ENCODE peak calls at places on chromosomes 3 and 15, in five cellular contexts. B, C, W, O and T are unnamed samples.

GRCh38 chr15:80504931-80505330 is 100.7 kb downstream of the ARNT2 start:
- DNase-seq in C (no peak), W (no peak), O (no peak), B (no peak), T (no peak)

GRCh38 chr3:42685363-42685881 is at the start of gene KLHL40:
- DNase-seq in B (no peak), C (no peak), O (no peak), W (no peak), T (no peak)

GRCh38 chr15:95160316-95160715 is 929.0 kb downstream of the MCTP2 start:
- DNase-seq in C (no peak), B (no peak), O (no peak), W (no peak), T (no peak)

GRCh38 chr15:43465105-43465504 is 27.9 kb downstream of the TP53BP1 start:
- DNase-seq in W (no peak), O (peak; percentile 85), B (no peak), C (no peak), T (peak; percentile 60)

GRCh38 chr3:112765531-112765930 is 81.1 kb downstream of the CD200R1L start:
- DNase-seq in C (no peak), O (no peak), W (no peak), B (no peak), T (no peak)

GRCh38 chr3:36763850-36764703 is at the start of gene DCLK3:
- DNase-seq in O (no peak), W (no peak), C (no peak), B (peak; percentile 32), T (peak; percentile 25)

GRCh38 chr3:16174389-16174788 is at the start of gene GALNT15:
- DNase-seq in C (no peak), O (peak; percentile 97), W (no peak), B (no peak), T (peak; percentile 97)

GRCh38 chr3:79018671-79019136 is 749.1 kb downstream of the ROBO1 start:
- DNase-seq in C (no peak), B (no peak), W (no peak), O (peak; percentile 75), T (peak; percentile 85)

GRCh38 chr15:84981711-84982300 is at the start of gene PDE8A:
- DNase-seq in C (no peak), W (no peak), B (peak; percentile 53), O (peak; percentile 60), T (peak; percentile 79)

GRCh38 chr3:161349529-161350278 is 21.6 kb downstream of the SPTSSB start:
- DNase-seq in W (no peak), O (peak; percentile 97), C (no peak), B (peak; percentile 47), T (peak; percentile 91)

GRCh38 chr3:173743111-173743510 is 345.6 kb downstream of the NLGN1 start:
- DNase-seq in C (no peak), O (peak; percentile 44), B (no peak), W (no peak), T (peak; percentile 23)

GRCh38 chr3:111737712-111738097 is 121.4 kb upstream of the PHLDB2 start:
- DNase-seq in C (no peak), W (no peak), B (no peak), O (peak; percentile 100), T (peak; percentile 96)

GRCh38 chr3:42714151-42714852 is 11.7 kb upstream of the HHATL start:
- DNase-seq in O (no peak), W (no peak), B (no peak), C (no peak), T (no peak)

GRCh38 chr3:194711913-194712312 is 26.2 kb downstream of the FAM43A start:
- DNase-seq in O (peak; percentile 93), B (no peak), W (no peak), C (no peak), T (peak; percentile 97)

GRCh38 chr15:77002436-77002835 is 7.5 kb downstream of the PSTPIP1 start:
- DNase-seq in B (no peak), W (no peak), O (peak; percentile 24), C (no peak), T (peak; percentile 34)

GRCh38 chr3:98602078-98602678 is 8.8 kb upstream of the CPOX start:
- DNase-seq in C (no peak), B (peak; percentile 50), O (peak; percentile 66), W (peak; percentile 33), T (peak; percentile 78)

GRCh38 chr3:180646187-180646790 is 33.0 kb downstream of the CCDC39 start:
- DNase-seq in O (no peak), B (no peak), W (no peak), C (no peak), T (no peak)

GRCh38 chr3:25455316-25456232 is 27.5 kb downstream of the RARB start:
- DNase-seq in B (no peak), W (no peak), C (no peak), O (peak; percentile 72), T (peak; percentile 70)

GRCh38 chr3:102024270-102024904 is 175.1 kb downstream of the NFKBIZ start:
- DNase-seq in O (no peak), C (no peak), B (peak; percentile 68), W (no peak), T (no peak)

GRCh38 chr15:67024322-67024997 is 40.9 kb upstream of the SMAD3 start:
- DNase-seq in O (peak; percentile 95), W (no peak), C (peak; percentile 95), B (peak; percentile 64), T (peak; percentile 96)

GRCh38 chr3:190522621-190523222 is 8.8 kb downstream of the IL1RAP start:
- DNase-seq in O (peak; percentile 35), C (no peak), W (no peak), B (no peak), T (no peak)

GRCh38 chr3:64456674-64457073 is 231.1 kb downstream of the ADAMTS9 start:
- DNase-seq in C (no peak), O (no peak), B (no peak), W (no peak), T (no peak)

GRCh38 chr3:71785594-71786472 is 885 bp upstream of the PROK2 start:
- DNase-seq in B (no peak), W (no peak), C (no peak), O (no peak), T (peak; percentile 8)

GRCh38 chr3:57018246-57018645 is 42.2 kb upstream of the SPATA12 start:
- DNase-seq in O (no peak), W (no peak), C (no peak), B (no peak), T (no peak)

GRCh38 chr15:36926422-36926815 is 173.9 kb downstream of the MEIS2 start:
- DNase-seq in C (no peak), W (no peak), B (no peak), O (no peak), T (no peak)

GRCh38 chr3:9808345-9809037 is 1.6 kb upstream of the TTLL3 start:
- DNase-seq in B (peak; percentile 64), C (no peak), W (no peak), O (peak; percentile 17), T (peak; percentile 39)

GRCh38 chr15:62126364-62126763 is 38.7 kb downstream of the C2CD4B start:
- DNase-seq in O (no peak), C (no peak), B (no peak), W (no peak), T (no peak)